ENCODE peak calls at places on chromosomes 13 and 19, in six cellular contexts. C, K, Q, N, U and S are unnamed samples.

GRCh38 chr13:43388282-43389034 is 365.1 kb downstream of the DNAJC15 start:
- DNase-seq in C (no peak), K (no peak), Q (no peak), N (no peak), U (no peak), S (peak; percentile 91)

GRCh38 chr13:110714798-110715394 is 1.4 kb downstream of the ING1 start:
- DNase-seq in C (no peak), K (peak; percentile 35), Q (peak; percentile 62), N (peak; percentile 65), U (no peak), S (no peak)

GRCh38 chr13:40271931-40272775 is 394.3 kb downstream of the FOXO1 start:
- DNase-seq in C (no peak), K (no peak), Q (no peak), N (peak; percentile 34), U (peak; percentile 92), S (peak; percentile 71)

GRCh38 chr19:13835791-13836723 is 40.8 kb downstream of the ZSWIM4 start:
- DNase-seq in C (no peak), K (no peak), Q (no peak), N (no peak), U (no peak), S (no peak)

GRCh38 chr13:56720841-56721240 is 419.9 kb upstream of the PRR20A start:
- DNase-seq in C (no peak), K (no peak), Q (no peak), N (no peak), U (no peak), S (no peak)

GRCh38 chr13:114311387-114311786 is 2.9 kb upstream of the CHAMP1 start:
- DNase-seq in C (no peak), K (no peak), Q (no peak), N (no peak), U (no peak), S (no peak)

GRCh38 chr19:1728816-1729567 is 24.3 kb upstream of the ONECUT3 start:
- DNase-seq in C (no peak), K (no peak), Q (no peak), N (no peak), U (no peak), S (no peak)

GRCh38 chr13:91203430-91203829 is 144.1 kb upstream of the MIR17HG start:
- DNase-seq in C (no peak), K (no peak), Q (no peak), N (no peak), U (no peak), S (no peak)

GRCh38 chr19:28213476-28214082 is 999.4 kb downstream of the UQCRFS1 start:
- DNase-seq in C (no peak), K (no peak), Q (no peak), N (no peak), U (peak; percentile 79), S (peak; percentile 52)

GRCh38 chr19:30752876-30753275 is 380.7 kb downstream of the ZNF536 start:
- DNase-seq in C (no peak), K (no peak), Q (no peak), N (no peak), U (no peak), S (no peak)

GRCh38 chr13:47858678-47859050 is 142.4 kb downstream of the SUCLA2 start:
- DNase-seq in C (no peak), K (no peak), Q (no peak), N (no peak), U (peak; percentile 69), S (peak; percentile 61)

GRCh38 chr19:27966390-27966816 is 1246.5 kb downstream of the UQCRFS1 start:
- DNase-seq in C (peak; percentile 5), K (no peak), Q (no peak), N (no peak), U (no peak), S (peak; percentile 24)

GRCh38 chr13:111060237-111060919 is 54.7 kb upstream of the ARHGEF7 start:
- DNase-seq in C (no peak), K (no peak), Q (no peak), N (no peak), U (no peak), S (no peak)

GRCh38 chr19:2015611-2015950 is at the start of gene BTBD2:
- DNase-seq in C (no peak), K (peak; percentile 32), Q (no peak), N (peak; percentile 10), U (peak; percentile 80), S (no peak)

GRCh38 chr13:98972627-98973026 is 5.2 kb downstream of the DOCK9 start:
- DNase-seq in C (no peak), K (no peak), Q (no peak), N (no peak), U (peak; percentile 88), S (peak; percentile 81)

GRCh38 chr19:47779524-47780214 is 1.2 kb downstream of the SELENOW start:
- DNase-seq in C (no peak), K (no peak), Q (no peak), N (peak; percentile 18), U (no peak), S (no peak)

GRCh38 chr13:50955212-50955611 is 45.6 kb downstream of the RNASEH2B start:
- DNase-seq in C (no peak), K (no peak), Q (no peak), N (no peak), U (no peak), S (no peak)